ENCODE peak calls at places on chromosomes 1 and 21, in eight cellular contexts. G, A, K, F, Y, M, T and C are unnamed samples.
A peak's percentile ranks its signal among the peaks of the same experiment; 100 is the strongest.

GRCh38 chr1:35718492-35719336 is at the start of gene C1orf216:
- DNase-seq in G (no peak), A (peak; percentile 18), K (peak; percentile 81), F (peak; percentile 61), Y (peak; percentile 80), M (peak; percentile 90), T (peak; percentile 90), C (peak; percentile 68)

GRCh38 chr1:100449477-100449876 is 88.5 kb upstream of the GPR88 start:
- DNase-seq in G (no peak), A (no peak), K (no peak), F (no peak), Y (no peak), M (no peak), T (no peak), C (no peak)

GRCh38 chr1:173963477-173963876 is 46.4 kb upstream of the SERPINC1 start:
- DNase-seq in G (no peak), A (no peak), K (no peak), F (no peak), Y (no peak), M (no peak), T (no peak), C (no peak)

GRCh38 chr1:224617410-224618361 is 1.6 kb downstream of the CNIH3 start:
- DNase-seq in G (no peak), A (no peak), K (peak; percentile 50), F (no peak), Y (no peak), M (peak; percentile 24), T (peak; percentile 33), C (no peak)

GRCh38 chr1:92933459-92933858 is 27.8 kb downstream of the DIPK1A start:
- DNase-seq in G (no peak), A (no peak), K (no peak), F (peak; percentile 84), Y (no peak), M (peak; percentile 51), T (no peak), C (peak; percentile 96)

GRCh38 chr1:209800984-209801834 is 4.7 kb downstream of the IRF6 start:
- DNase-seq in G (no peak), A (no peak), K (no peak), F (no peak), Y (no peak), M (peak; percentile 37), T (peak; percentile 64), C (no peak)

GRCh38 chr1:114390960-114391359 is 120.0 kb downstream of the TRIM33 start:
- DNase-seq in G (no peak), A (no peak), K (no peak), F (no peak), Y (no peak), M (no peak), T (no peak), C (no peak)

GRCh38 chr1:220880726-220881506 is 1.7 kb downstream of the HLX start:
- DNase-seq in G (no peak), A (no peak), K (peak; percentile 58), F (peak; percentile 26), Y (peak; percentile 60), M (peak; percentile 94), T (peak; percentile 22), C (no peak)

GRCh38 chr1:194658090-194658439 is 1471.7 kb upstream of the B3GALT2 start:
- DNase-seq in G (no peak), A (peak; percentile 42), K (no peak), F (peak; percentile 78), Y (no peak), M (no peak), T (no peak), C (peak; percentile 11)

GRCh38 chr21:46229133-46229922 is 754 bp upstream of the LSS start:
- DNase-seq in G (no peak), A (no peak), K (peak; percentile 30), F (peak; percentile 37), Y (peak; percentile 75), M (no peak), T (peak; percentile 86), C (no peak)

GRCh38 chr21:17189963-17190362 is 322.9 kb upstream of the CXADR start:
- DNase-seq in G (no peak), A (no peak), K (no peak), F (no peak), Y (no peak), M (no peak), T (no peak), C (no peak)

GRCh38 chr1:103211073-103211472 is 102.8 kb upstream of the COL11A1 start:
- DNase-seq in G (no peak), A (no peak), K (no peak), F (no peak), Y (no peak), M (no peak), T (no peak), C (no peak)

GRCh38 chr1:225418598-225418997 is 9.2 kb downstream of the LBR start:
- DNase-seq in G (no peak), A (no peak), K (no peak), F (peak; percentile 54), Y (peak; percentile 52), M (no peak), T (no peak), C (no peak)

GRCh38 chr1:226569879-226570547 is 21.4 kb downstream of the STUM start:
- DNase-seq in G (peak; percentile 67), A (peak; percentile 27), K (peak; percentile 89), F (peak; percentile 53), Y (peak; percentile 20), M (peak; percentile 37), T (peak; percentile 72), C (no peak)

GRCh38 chr1:25909062-25909461 is 2.8 kb upstream of the STMN1 start:
- DNase-seq in G (no peak), A (no peak), K (no peak), F (no peak), Y (no peak), M (no peak), T (no peak), C (no peak)

GRCh38 chr1:90211101-90211500 is 216.2 kb downstream of the ZNF326 start:
- DNase-seq in G (no peak), A (no peak), K (no peak), F (no peak), Y (no peak), M (no peak), T (no peak), C (no peak)

GRCh38 chr1:25771246-25772114 is 28.5 kb upstream of the SELENON start:
- DNase-seq in G (peak; percentile 27), A (no peak), K (peak; percentile 52), F (no peak), Y (peak; percentile 76), M (no peak), T (peak; percentile 87), C (no peak)

GRCh38 chr1:31746687-31747086 is 17.5 kb downstream of the ADGRB2 start:
- DNase-seq in G (no peak), A (no peak), K (no peak), F (no peak), Y (no peak), M (no peak), T (no peak), C (no peak)

GRCh38 chr1:211952299-211952698 is 83.1 kb downstream of the INTS7 start:
- DNase-seq in G (no peak), A (no peak), K (no peak), F (no peak), Y (no peak), M (no peak), T (no peak), C (no peak)

GRCh38 chr1:66388918-66389317 is 145.0 kb upstream of the SGIP1 start:
- DNase-seq in G (no peak), A (no peak), K (no peak), F (no peak), Y (no peak), M (no peak), T (no peak), C (no peak)

GRCh38 chr21:33848252-33848953 is 67.2 kb downstream of the ATP5PO start:
- DNase-seq in G (peak; percentile 14), A (no peak), K (no peak), F (peak; percentile 91), Y (no peak), M (no peak), T (no peak), C (peak; percentile 38)

GRCh38 chr1:94979126-94979525 is 52.2 kb upstream of the CNN3 start:
- DNase-seq in G (peak; percentile 52), A (no peak), K (no peak), F (no peak), Y (no peak), M (no peak), T (no peak), C (no peak)
- H3K27ac ChIP-seq in G (peak overlapping the region; percentile 25), A (no peak overlapping the region), K (no peak overlapping the region), F (no peak overlapping the region), Y (no peak overlapping the region), M (no peak overlapping the region), T (no peak overlapping the region), C (no peak overlapping the region)

DNA sequence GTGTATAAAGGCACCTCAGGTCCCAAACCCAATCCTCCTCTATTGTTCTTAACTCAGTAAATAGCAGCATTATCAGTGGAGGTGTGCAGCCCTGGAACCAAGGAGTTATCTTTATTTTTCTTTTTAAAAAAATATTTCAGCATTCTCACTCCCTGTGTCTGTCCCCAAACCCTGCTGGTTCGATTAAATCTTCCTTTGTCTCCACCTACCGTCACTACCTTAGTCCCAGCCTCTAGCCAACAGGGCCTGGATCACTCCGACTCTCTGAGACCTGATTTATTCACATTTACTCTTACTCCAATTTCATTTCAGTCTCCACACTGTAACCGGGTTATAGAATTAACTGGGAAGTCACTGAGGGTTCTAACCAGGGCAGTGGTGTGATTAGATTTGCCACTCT is 39.1 kb upstream of the FAM89A start:
- DNase-seq in G (no peak), A (no peak), K (no peak), F (peak; percentile 11), Y (no peak), M (no peak), T (no peak), C (no peak)
- H3K9me2 ChIP-seq in G (no peaks in the 10 kb centered on the region), A (no peaks in the 10 kb centered on the region), K (no peaks in the 10 kb centered on the region), F (no peaks in the 10 kb centered on the region), Y (no peaks in the 10 kb centered on the region), M (no peaks in the 10 kb centered on the region), T (no peaks in the 10 kb centered on the region), C (no peaks in the 10 kb centered on the region)

GRCh38 chr1:150889650-150890416 is 2.9 kb downstream of the CTXND2 start:
- DNase-seq in G (no peak), A (no peak), K (no peak), F (no peak), Y (no peak), M (no peak), T (no peak), C (no peak)
- H3K27ac ChIP-seq in G (no peak overlapping the region), A (no peak overlapping the region), K (no peak overlapping the region), F (no peak overlapping the region), Y (no peak overlapping the region), M (no peak overlapping the region), T (no peak overlapping the region), C (no peak overlapping the region)

GRCh38 chr1:38038836-38039235 is 7.8 kb downstream of the POU3F1 start:
- DNase-seq in G (no peak), A (no peak), K (no peak), F (peak; percentile 62), Y (peak; percentile 45), M (peak; percentile 90), T (no peak), C (no peak)

GRCh38 chr1:38041941-38042834 is 4.4 kb downstream of the POU3F1 start:
- DNase-seq in G (no peak), A (no peak), K (no peak), F (no peak), Y (no peak), M (no peak), T (no peak), C (no peak)

GRCh38 chr1:38043036-38043747 is 3.4 kb downstream of the POU3F1 start:
- DNase-seq in G (no peak), A (no peak), K (no peak), F (no peak), Y (no peak), M (no peak), T (no peak), C (no peak)

GRCh38 chr1:38037481-38037939 is 9.1 kb downstream of the POU3F1 start:
- DNase-seq in G (peak; percentile 19), A (no peak), K (no peak), F (peak; percentile 44), Y (no peak), M (peak; percentile 27), T (peak; percentile 61), C (no peak)

GRCh38 chr1:38039386-38039933 is 7.1 kb downstream of the POU3F1 start:
- DNase-seq in G (no peak), A (no peak), K (no peak), F (no peak), Y (no peak), M (no peak), T (no peak), C (no peak)
- H3K9me2 ChIP-seq in G (no peaks in the 10 kb centered on the region), A (no peaks in the 10 kb centered on the region), K (no peaks in the 10 kb centered on the region), F (no peaks in the 10 kb centered on the region), Y (no peaks in the 10 kb centered on the region), M (no peaks in the 10 kb centered on the region), T (no peaks in the 10 kb centered on the region), C (no peaks in the 10 kb centered on the region)